ENCODE peak calls at places on chromosomes 4 and X, in ten cellular contexts. One of them, this sample, is unnamed.

GRCh38 chr4:152997771-152998487 is 61.8 kb downstream of the FHDC1 start:
- DNase-seq in mesenteric fat pad: no peak
- DNase-seq in RPMI8226: no peak
- DNase-seq in ovary: no peak
- DNase-seq in pulmonary artery endothelial cell: no peak
- DNase-seq in islet precursor cell: peak; percentile 82
- DNase-seq in Caki2: peak; percentile 69
- DNase-seq in heart left ventricle: no peak
- DNase-seq in central memory CD4-positive, alpha-beta T cell: no peak
- DNase-seq in stimulated activated CD8-positive, alpha-beta memory T cell treated with anti-CD3 and anti-CD28 coated beads, Interleukin-4, amount 100 ng/mL, for 48 hours: no peak
- DNase-seq in this sample: no peak

GRCh38 chr4:32429151-32429550 is 1709.0 kb downstream of the PCDH7 start:
- DNase-seq in stimulated activated CD8-positive, alpha-beta memory T cell treated with anti-CD3 and anti-CD28 coated beads, Interleukin-4, amount 100 ng/mL, for 48 hours: no peak
- DNase-seq in heart left ventricle: no peak
- DNase-seq in Caki2: no peak
- DNase-seq in islet precursor cell: no peak
- DNase-seq in RPMI8226: no peak
- DNase-seq in ovary: no peak
- DNase-seq in mesenteric fat pad: no peak
- DNase-seq in central memory CD4-positive, alpha-beta T cell: no peak
- DNase-seq in pulmonary artery endothelial cell: no peak
- DNase-seq in this sample: no peak

GRCh38 chr4:95506264-95506663 is 42.5 kb downstream of the UNC5C start:
- DNase-seq in islet precursor cell: no peak
- DNase-seq in ovary: no peak
- DNase-seq in heart left ventricle: no peak
- DNase-seq in Caki2: peak; percentile 67
- DNase-seq in pulmonary artery endothelial cell: no peak
- DNase-seq in RPMI8226: no peak
- DNase-seq in stimulated activated CD8-positive, alpha-beta memory T cell treated with anti-CD3 and anti-CD28 coated beads, Interleukin-4, amount 100 ng/mL, for 48 hours: no peak
- DNase-seq in mesenteric fat pad: no peak
- DNase-seq in central memory CD4-positive, alpha-beta T cell: no peak
- DNase-seq in this sample: no peak

GRCh38 chrX:9530848-9531274 is 66.0 kb downstream of the TBL1X start:
- DNase-seq in mesenteric fat pad: no peak
- DNase-seq in ovary: peak; percentile 82
- DNase-seq in central memory CD4-positive, alpha-beta T cell: peak; percentile 52
- DNase-seq in RPMI8226: no peak
- DNase-seq in pulmonary artery endothelial cell: peak; percentile 11
- DNase-seq in islet precursor cell: peak; percentile 90
- DNase-seq in Caki2: peak; percentile 73
- DNase-seq in heart left ventricle: peak; percentile 70
- DNase-seq in stimulated activated CD8-positive, alpha-beta memory T cell treated with anti-CD3 and anti-CD28 coated beads, Interleukin-4, amount 100 ng/mL, for 48 hours: peak; percentile 54
- DNase-seq in this sample: no peak

GRCh38 chrX:118802857-118803256 is 20.8 kb upstream of the ZCCHC12 start:
- DNase-seq in mesenteric fat pad: no peak
- DNase-seq in pulmonary artery endothelial cell: no peak
- DNase-seq in islet precursor cell: no peak
- DNase-seq in central memory CD4-positive, alpha-beta T cell: no peak
- DNase-seq in Caki2: no peak
- DNase-seq in RPMI8226: peak; percentile 35
- DNase-seq in stimulated activated CD8-positive, alpha-beta memory T cell treated with anti-CD3 and anti-CD28 coated beads, Interleukin-4, amount 100 ng/mL, for 48 hours: no peak
- DNase-seq in ovary: peak; percentile 44
- DNase-seq in heart left ventricle: no peak
- DNase-seq in this sample: no peak

GRCh38 chrX:110146521-110146920 is 143.6 kb downstream of the TMEM164 start:
- DNase-seq in islet precursor cell: no peak
- DNase-seq in stimulated activated CD8-positive, alpha-beta memory T cell treated with anti-CD3 and anti-CD28 coated beads, Interleukin-4, amount 100 ng/mL, for 48 hours: peak; percentile 25
- DNase-seq in RPMI8226: peak; percentile 61
- DNase-seq in central memory CD4-positive, alpha-beta T cell: peak; percentile 26
- DNase-seq in Caki2: peak; percentile 35
- DNase-seq in ovary: peak; percentile 63
- DNase-seq in mesenteric fat pad: no peak
- DNase-seq in heart left ventricle: peak; percentile 30
- DNase-seq in pulmonary artery endothelial cell: no peak
- DNase-seq in this sample: no peak

GRCh38 chr4:38034986-38035882 is 75.0 kb downstream of the PTTG2 start:
- DNase-seq in heart left ventricle: peak; percentile 36
- DNase-seq in mesenteric fat pad: no peak
- DNase-seq in islet precursor cell: no peak
- DNase-seq in central memory CD4-positive, alpha-beta T cell: peak; percentile 44
- DNase-seq in Caki2: peak; percentile 25
- DNase-seq in ovary: peak; percentile 56
- DNase-seq in RPMI8226: peak; percentile 54
- DNase-seq in pulmonary artery endothelial cell: peak; percentile 24
- DNase-seq in stimulated activated CD8-positive, alpha-beta memory T cell treated with anti-CD3 and anti-CD28 coated beads, Interleukin-4, amount 100 ng/mL, for 48 hours: no peak
- DNase-seq in this sample: no peak

GRCh38 chr4:8286719-8287355 is 17.3 kb downstream of the HTRA3 start:
- DNase-seq in Caki2: no peak
- DNase-seq in ovary: no peak
- DNase-seq in stimulated activated CD8-positive, alpha-beta memory T cell treated with anti-CD3 and anti-CD28 coated beads, Interleukin-4, amount 100 ng/mL, for 48 hours: no peak
- DNase-seq in RPMI8226: no peak
- DNase-seq in central memory CD4-positive, alpha-beta T cell: no peak
- DNase-seq in mesenteric fat pad: no peak
- DNase-seq in heart left ventricle: no peak
- DNase-seq in islet precursor cell: no peak
- DNase-seq in pulmonary artery endothelial cell: no peak
- DNase-seq in this sample: no peak

GRCh38 chr4:188495169-188495568 is 355.9 kb downstream of the TRIML1 start:
- DNase-seq in stimulated activated CD8-positive, alpha-beta memory T cell treated with anti-CD3 and anti-CD28 coated beads, Interleukin-4, amount 100 ng/mL, for 48 hours: no peak
- DNase-seq in ovary: no peak
- DNase-seq in heart left ventricle: no peak
- DNase-seq in Caki2: no peak
- DNase-seq in RPMI8226: no peak
- DNase-seq in mesenteric fat pad: no peak
- DNase-seq in central memory CD4-positive, alpha-beta T cell: no peak
- DNase-seq in pulmonary artery endothelial cell: no peak
- DNase-seq in islet precursor cell: no peak
- DNase-seq in this sample: no peak

GRCh38 chrX:21675931-21676330 is 17.8 kb upstream of the KLHL34 start:
- DNase-seq in heart left ventricle: no peak
- DNase-seq in central memory CD4-positive, alpha-beta T cell: no peak
- DNase-seq in pulmonary artery endothelial cell: no peak
- DNase-seq in Caki2: no peak
- DNase-seq in stimulated activated CD8-positive, alpha-beta memory T cell treated with anti-CD3 and anti-CD28 coated beads, Interleukin-4, amount 100 ng/mL, for 48 hours: no peak
- DNase-seq in mesenteric fat pad: no peak
- DNase-seq in RPMI8226: no peak
- DNase-seq in ovary: no peak
- DNase-seq in islet precursor cell: no peak
- DNase-seq in this sample: no peak

GRCh38 chr4:149512489-149512888 is 303.2 kb downstream of the IQCM start:
- DNase-seq in RPMI8226: no peak
- DNase-seq in ovary: no peak
- DNase-seq in Caki2: no peak
- DNase-seq in central memory CD4-positive, alpha-beta T cell: no peak
- DNase-seq in stimulated activated CD8-positive, alpha-beta memory T cell treated with anti-CD3 and anti-CD28 coated beads, Interleukin-4, amount 100 ng/mL, for 48 hours: no peak
- DNase-seq in pulmonary artery endothelial cell: no peak
- DNase-seq in islet precursor cell: no peak
- DNase-seq in mesenteric fat pad: no peak
- DNase-seq in heart left ventricle: no peak
- DNase-seq in this sample: no peak

GRCh38 chr4:20192754-20193521 is 58.8 kb upstream of the SLIT2 start:
- DNase-seq in RPMI8226: no peak
- DNase-seq in central memory CD4-positive, alpha-beta T cell: no peak
- DNase-seq in ovary: no peak
- DNase-seq in Caki2: peak; percentile 39
- DNase-seq in mesenteric fat pad: no peak
- DNase-seq in heart left ventricle: no peak
- DNase-seq in pulmonary artery endothelial cell: no peak
- DNase-seq in stimulated activated CD8-positive, alpha-beta memory T cell treated with anti-CD3 and anti-CD28 coated beads, Interleukin-4, amount 100 ng/mL, for 48 hours: no peak
- DNase-seq in islet precursor cell: no peak
- DNase-seq in this sample: no peak

GRCh38 chrX:6849711-6850415 is 297.6 kb upstream of the STS start:
- DNase-seq in RPMI8226: peak; percentile 13
- DNase-seq in Caki2: no peak
- DNase-seq in stimulated activated CD8-positive, alpha-beta memory T cell treated with anti-CD3 and anti-CD28 coated beads, Interleukin-4, amount 100 ng/mL, for 48 hours: no peak
- DNase-seq in islet precursor cell: no peak
- DNase-seq in central memory CD4-positive, alpha-beta T cell: no peak
- DNase-seq in ovary: no peak
- DNase-seq in heart left ventricle: no peak
- DNase-seq in mesenteric fat pad: no peak
- DNase-seq in pulmonary artery endothelial cell: no peak
- DNase-seq in this sample: no peak

GRCh38 chrX:5341902-5342301 is 886.8 kb downstream of the NLGN4X start:
- DNase-seq in central memory CD4-positive, alpha-beta T cell: no peak
- DNase-seq in Caki2: no peak
- DNase-seq in ovary: no peak
- DNase-seq in mesenteric fat pad: no peak
- DNase-seq in islet precursor cell: no peak
- DNase-seq in RPMI8226: no peak
- DNase-seq in pulmonary artery endothelial cell: no peak
- DNase-seq in stimulated activated CD8-positive, alpha-beta memory T cell treated with anti-CD3 and anti-CD28 coated beads, Interleukin-4, amount 100 ng/mL, for 48 hours: no peak
- DNase-seq in heart left ventricle: no peak
- DNase-seq in this sample: no peak

GRCh38 chrX:110086916-110087484 is 84.1 kb downstream of the TMEM164 start:
- DNase-seq in islet precursor cell: no peak
- DNase-seq in Caki2: peak; percentile 79
- DNase-seq in stimulated activated CD8-positive, alpha-beta memory T cell treated with anti-CD3 and anti-CD28 coated beads, Interleukin-4, amount 100 ng/mL, for 48 hours: no peak
- DNase-seq in central memory CD4-positive, alpha-beta T cell: no peak
- DNase-seq in pulmonary artery endothelial cell: peak; percentile 43
- DNase-seq in mesenteric fat pad: no peak
- DNase-seq in RPMI8226: no peak
- DNase-seq in heart left ventricle: no peak
- DNase-seq in ovary: no peak
- DNase-seq in this sample: no peak

GRCh38 chr4:176185068-176185467 is 10.3 kb downstream of the SPATA4 start:
- DNase-seq in Caki2: no peak
- DNase-seq in mesenteric fat pad: no peak
- DNase-seq in islet precursor cell: no peak
- DNase-seq in pulmonary artery endothelial cell: no peak
- DNase-seq in heart left ventricle: no peak
- DNase-seq in central memory CD4-positive, alpha-beta T cell: no peak
- DNase-seq in stimulated activated CD8-positive, alpha-beta memory T cell treated with anti-CD3 and anti-CD28 coated beads, Interleukin-4, amount 100 ng/mL, for 48 hours: no peak
- DNase-seq in RPMI8226: no peak
- DNase-seq in ovary: no peak
- DNase-seq in this sample: no peak

GRCh38 chr4:152162331-152162697 is 373.6 kb downstream of the FBXW7 start:
- DNase-seq in islet precursor cell: no peak
- DNase-seq in RPMI8226: no peak
- DNase-seq in heart left ventricle: no peak
- DNase-seq in Caki2: no peak
- DNase-seq in pulmonary artery endothelial cell: no peak
- DNase-seq in central memory CD4-positive, alpha-beta T cell: no peak
- DNase-seq in mesenteric fat pad: no peak
- DNase-seq in ovary: no peak
- DNase-seq in stimulated activated CD8-positive, alpha-beta memory T cell treated with anti-CD3 and anti-CD28 coated beads, Interleukin-4, amount 100 ng/mL, for 48 hours: no peak
- DNase-seq in this sample: no peak

GRCh38 chr4:47668810-47669408 is 169.0 kb downstream of the CORIN start:
- DNase-seq in central memory CD4-positive, alpha-beta T cell: peak; percentile 16
- DNase-seq in mesenteric fat pad: no peak
- DNase-seq in pulmonary artery endothelial cell: peak; percentile 5
- DNase-seq in heart left ventricle: no peak
- DNase-seq in ovary: no peak
- DNase-seq in Caki2: peak; percentile 25
- DNase-seq in stimulated activated CD8-positive, alpha-beta memory T cell treated with anti-CD3 and anti-CD28 coated beads, Interleukin-4, amount 100 ng/mL, for 48 hours: no peak
- DNase-seq in islet precursor cell: no peak
- DNase-seq in RPMI8226: peak; percentile 52
- DNase-seq in this sample: no peak